ENCODE peak calls at places on chromosome 15, in seven cellular contexts. Y, F, G, Q, U, Z and T are unnamed samples.

GRCh38 chr15:38818156-38818745 is 253.6 kb upstream of the RASGRP1 start:
- DNase-seq in Y (no peak), Q (no peak), Z (peak; percentile 65), U (no peak), F (no peak), G (peak; percentile 10), T (no peak)

GRCh38 chr15:90674476-90674875 is 42.7 kb upstream of the BLM start:
- DNase-seq in Z (no peak), Y (no peak), Q (no peak), G (no peak), F (no peak), U (no peak), T (no peak)

GRCh38 chr15:68995754-68996141 is 18.7 kb upstream of the NOX5 start:
- DNase-seq in Q (no peak), Y (no peak), F (no peak), Z (no peak), U (no peak), G (no peak), T (no peak)

GRCh38 chr15:63156086-63156707 is 1.1 kb downstream of the RPS27L start:
- DNase-seq in U (no peak), G (no peak), Z (peak; percentile 28), F (no peak), Y (peak; percentile 47), Q (no peak), T (peak; percentile 10)

GRCh38 chr15:31456329-31457060 is 129.9 kb downstream of the KLF13 start:
- DNase-seq in F (no peak), Z (no peak), G (no peak), U (no peak), Y (no peak), Q (no peak), T (no peak)

GRCh38 chr15:98428253-98428989 is 219.9 kb upstream of the IGF1R start:
- DNase-seq in G (peak; percentile 76), Y (peak; percentile 60), U (peak; percentile 49), Q (peak; percentile 84), F (peak; percentile 48), Z (peak; percentile 87), T (peak; percentile 52)

GRCh38 chr15:42285042-42285441 is 11.8 kb upstream of the TMEM87A start:
- DNase-seq in U (no peak), F (no peak), Z (no peak), Q (no peak), G (no peak), Y (no peak), T (no peak)

GRCh38 chr15:31147943-31148621 is 46.6 kb upstream of the TRPM1 start:
- DNase-seq in U (no peak), Z (no peak), Y (no peak), F (no peak), G (no peak), Q (no peak), T (no peak)

GRCh38 chr15:80530737-80531365 is 126.7 kb downstream of the ARNT2 start:
- DNase-seq in U (no peak), G (no peak), Z (no peak), F (no peak), Q (no peak), Y (no peak), T (no peak)

GRCh38 chr15:70088887-70089691 is 8.6 kb downstream of the TLE3 start:
- DNase-seq in Q (peak; percentile 34), F (no peak), Y (no peak), Z (no peak), G (no peak), U (no peak), T (no peak)

DNA sequence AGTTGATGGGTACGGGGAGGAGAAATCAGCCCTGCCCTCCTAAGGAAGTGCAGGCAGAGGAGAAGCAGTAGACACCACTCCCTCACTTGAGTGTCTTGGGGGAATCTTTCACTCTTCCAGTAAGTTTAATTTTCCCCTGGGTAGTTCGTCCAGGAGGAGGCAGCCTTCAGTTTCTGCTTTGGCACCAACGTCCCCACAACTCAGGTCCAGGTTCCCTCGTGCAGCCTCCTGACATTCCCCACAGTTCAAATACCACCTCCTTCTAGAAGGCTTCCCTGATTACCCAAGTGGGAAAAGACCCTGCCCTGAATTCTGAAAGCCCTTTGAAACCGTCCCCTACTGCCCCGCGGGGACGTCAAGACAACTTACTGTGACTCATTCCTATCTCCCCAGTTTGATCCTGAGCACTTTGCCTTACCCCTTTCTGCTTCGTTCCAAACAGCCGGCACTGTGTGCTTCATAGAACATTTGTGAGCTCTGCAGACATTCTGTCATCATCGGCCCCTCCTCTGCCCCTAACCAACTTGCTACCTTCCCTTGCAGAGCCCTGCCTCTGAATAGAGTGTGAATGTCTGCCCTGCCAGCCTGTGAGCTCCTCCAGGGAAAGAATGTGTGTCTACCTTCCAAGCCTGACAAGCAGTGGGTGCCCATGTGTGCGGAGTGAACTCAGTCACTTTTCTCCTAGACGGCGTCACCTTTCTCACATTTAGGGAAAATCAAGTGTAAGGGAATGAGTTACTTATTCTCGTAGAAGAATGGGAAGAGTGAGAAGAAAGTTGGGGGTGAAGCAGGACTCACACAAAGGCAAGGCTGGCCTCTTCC is 14.5 kb upstream of the SRP14 start:
- DNase-seq in G (no peak), Y (no peak), F (no peak), Q (no peak), Z (no peak), U (no peak), T (no peak)
- TF ChIP-seq CTCF in G (peak; percentile 62), Y (peak; percentile 9), F (peak; percentile 23), Q (peak; percentile 18), Z (peak; percentile 19), U (peak; percentile 50), T (no peak)

DNA sequence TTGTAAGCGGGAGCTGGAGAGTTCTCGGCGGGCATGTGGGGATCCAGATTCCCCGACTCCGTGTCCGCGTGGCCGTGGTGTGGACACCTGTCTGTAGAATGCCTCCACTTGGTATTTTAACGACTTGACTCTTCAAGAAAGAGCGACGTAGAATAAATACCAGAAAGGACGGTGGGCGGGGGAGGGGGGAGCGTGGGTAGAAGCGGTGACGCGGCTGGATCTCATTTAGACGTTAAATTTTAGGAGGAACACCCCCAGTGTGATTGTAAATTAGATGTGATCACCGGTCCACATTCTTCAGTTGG is 625 bp upstream of the PYGO1 start:
- DNase-seq in F (no peak), Q (no peak), Y (no peak), U (no peak), Z (no peak), G (no peak), T (no peak)
- TF ChIP-seq EZH2 in F (no peak), Q (no peak), Y (no peak), U (no peak), Z (no peak), G (no peak), T (no peak)

DNA sequence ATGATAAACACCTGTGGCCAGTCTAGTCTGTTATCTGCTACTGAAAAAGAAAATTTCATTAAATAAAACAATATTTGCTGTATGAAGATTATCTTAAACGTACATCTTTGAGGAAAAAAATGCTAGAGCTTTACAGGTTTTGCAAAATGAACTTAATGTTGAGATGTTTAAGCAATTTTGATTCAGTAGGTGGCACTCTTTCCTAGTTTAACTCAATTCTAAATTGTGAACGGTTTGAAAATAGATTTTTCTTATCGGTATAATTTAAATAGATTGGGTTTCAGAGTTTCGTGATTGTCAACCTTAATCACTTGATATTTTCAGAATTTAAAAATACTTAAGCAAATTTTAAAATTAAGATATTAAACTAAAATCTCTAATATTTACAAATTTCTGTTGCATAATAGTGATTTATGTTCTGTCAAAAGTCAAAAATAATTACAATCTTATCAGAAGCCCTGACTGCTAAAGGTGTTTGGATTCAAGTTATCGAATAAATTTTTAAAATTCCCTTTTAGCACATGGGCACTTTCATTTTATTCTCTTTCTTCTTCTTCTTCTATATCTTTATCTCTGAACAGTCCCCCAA is 7.0 kb upstream of the RNF111 start:
- DNase-seq in F (peak; percentile 32), U (no peak), Q (peak; percentile 25), Z (peak; percentile 14), G (peak; percentile 20), Y (peak; percentile 59), T (peak; percentile 66)
- TF ChIP-seq CTCF in F (peak; percentile 42), U (no peak), Q (peak; percentile 68), Z (peak; percentile 64), G (peak; percentile 74), Y (peak; percentile 19), T (peak; percentile 46)

GRCh38 chr15:40281057-40281850 is 1.6 kb downstream of the ANKRD63 start:
- DNase-seq in U (no peak), Y (no peak), F (no peak), Z (no peak), Q (no peak), G (no peak), T (no peak)
- TF ChIP-seq EZH2 in U (peak; percentile 66), Y (peak; percentile 74), F (no peak), Z (no peak), Q (peak; percentile 42), G (no peak), T (no peak)